ENCODE peak calls at places on chromosomes 4 and X, in nine cellular contexts. S is aorta, Q is psoas muscle, Y is neuronal stem cell, P is choroid plexus epithelial cell, E is stomach, J is astrocyte, C is heart left ventricle, I is fibroblast of lung. O is an unnamed sample.

GRCh38 chrX:16699389-16699788 is 13.1 kb downstream of the CTPS2 start:
- DNase-seq in S (no peak), Q (no peak), Y (no peak), P (no peak), E (no peak), J (no peak), C (no peak), I (no peak), O (no peak)

GRCh38 chr4:8324640-8325239 is 55.2 kb downstream of the HTRA3 start:
- DNase-seq in S (peak; percentile 9), Q (no peak), Y (no peak), P (no peak), E (peak; percentile 9), J (no peak), C (no peak), I (no peak), O (no peak)

GRCh38 chr4:119521306-119521705 is 107.3 kb downstream of the PDE5A start:
- DNase-seq in S (no peak), Q (no peak), Y (no peak), P (no peak), E (no peak), J (no peak), C (no peak), I (no peak), O (no peak)

GRCh38 chr4:149765630-149766029 is 50.0 kb downstream of the IQCM start:
- DNase-seq in S (no peak), Q (no peak), Y (no peak), P (peak; percentile 27), E (no peak), J (peak; percentile 57), C (no peak), I (peak; percentile 58), O (peak; percentile 28)

GRCh38 chr4:6047130-6047673 is 29.0 kb upstream of the C4orf50 start:
- DNase-seq in S (peak; percentile 54), Q (no peak), Y (no peak), P (no peak), E (peak; percentile 34), J (no peak), C (no peak), I (no peak), O (no peak)

GRCh38 chrX:16658284-16658683 is 8.3 kb downstream of the S100G start:
- DNase-seq in S (no peak), Q (no peak), Y (no peak), P (peak; percentile 61), E (no peak), J (peak; percentile 54), C (no peak), I (peak; percentile 24), O (no peak)

GRCh38 chr4:144300616-144301015 is 160.1 kb upstream of the GYPA start:
- DNase-seq in S (no peak), Q (no peak), Y (no peak), P (no peak), E (no peak), J (no peak), C (no peak), I (no peak), O (no peak)

GRCh38 chr4:87679449-87680169 is 29.5 kb downstream of the DMP1 start:
- DNase-seq in S (peak; percentile 82), Q (peak; percentile 53), Y (peak; percentile 75), P (peak; percentile 88), E (no peak), J (peak; percentile 39), C (peak; percentile 58), I (peak; percentile 73), O (peak; percentile 48)

GRCh38 chr4:179353791-179354190 is 1911.6 kb upstream of the AGA start:
- DNase-seq in S (no peak), Q (no peak), Y (no peak), P (no peak), E (no peak), J (peak; percentile 42), C (no peak), I (peak; percentile 8), O (no peak)

GRCh38 chrX:154531626-154532025 is 15.0 kb downstream of the G6PD start:
- DNase-seq in S (peak; percentile 89), Q (no peak), Y (no peak), P (peak; percentile 64), E (no peak), J (peak; percentile 64), C (no peak), I (no peak), O (no peak)

GRCh38 chr4:26176621-26177121 is 144.1 kb upstream of the RBPJ start:
- DNase-seq in S (no peak), Q (no peak), Y (no peak), P (peak; percentile 76), E (no peak), J (peak; percentile 93), C (no peak), I (peak; percentile 80), O (peak; percentile 81)

GRCh38 chr4:86940176-86940575 is 5.4 kb downstream of the AFF1 start:
- DNase-seq in S (no peak), Q (no peak), Y (no peak), P (no peak), E (no peak), J (no peak), C (no peak), I (no peak), O (no peak)

GRCh38 chr4:166146806-166147540 is 273.9 kb downstream of the TLL1 start:
- DNase-seq in S (no peak), Q (no peak), Y (no peak), P (no peak), E (no peak), J (no peak), C (no peak), I (no peak), O (no peak)

GRCh38 chr4:610411-611261 is 14.7 kb upstream of the PDE6B start:
- DNase-seq in S (peak; percentile 62), Q (no peak), Y (no peak), P (peak; percentile 41), E (no peak), J (peak; percentile 33), C (no peak), I (peak; percentile 47), O (peak; percentile 7)

GRCh38 chr4:12875640-12876243 is 608.4 kb downstream of the RAB28 start:
- DNase-seq in S (no peak), Q (no peak), Y (no peak), P (no peak), E (no peak), J (no peak), C (no peak), I (no peak), O (no peak)

GRCh38 chrX:40646489-40647306 is 663 bp downstream of the CXorf38 start:
- DNase-seq in S (peak; percentile 84), Q (peak; percentile 52), Y (peak; percentile 15), P (peak; percentile 39), E (peak; percentile 59), J (no peak), C (peak; percentile 33), I (peak; percentile 11), O (no peak)

GRCh38 chrX:110331444-110332025 is 13.7 kb upstream of the AMMECR1 start:
- DNase-seq in S (no peak), Q (no peak), Y (no peak), P (no peak), E (no peak), J (no peak), C (no peak), I (no peak), O (no peak)

GRCh38 chrX:135463937-135464336 is 42.2 kb downstream of the SMIM10L2A start:
- DNase-seq in S (no peak), Q (no peak), Y (no peak), P (peak; percentile 28), E (no peak), J (no peak), C (no peak), I (peak; percentile 1), O (no peak)

GRCh38 chr4:43351970-43352806 is 459.7 kb downstream of the GRXCR1 start:
- DNase-seq in S (no peak), Q (no peak), Y (no peak), P (no peak), E (no peak), J (no peak), C (no peak), I (no peak), O (peak; percentile 18)

GRCh38 chr4:164188236-164188635 is 565.7 kb upstream of the SMIM31 start:
- DNase-seq in S (peak; percentile 62), Q (no peak), Y (no peak), P (no peak), E (no peak), J (no peak), C (no peak), I (no peak), O (no peak)

GRCh38 chr4:107824367-107825071 is at the start of gene SGMS2:
- DNase-seq in S (peak; percentile 97), Q (peak; percentile 91), Y (peak; percentile 62), P (peak; percentile 81), E (peak; percentile 93), J (peak; percentile 82), C (peak; percentile 86), I (peak; percentile 80), O (peak; percentile 75)
- H3K4me3 ChIP-seq in S (peak within 1 kb of the TSS; percentile 96), Q (peak within 1 kb of the TSS; percentile 90), Y (peak within 1 kb of the TSS; percentile 50), P (peak within 1 kb of the TSS; percentile 78), E (peak within 1 kb of the TSS; percentile 65), J (peak within 1 kb of the TSS; percentile 94), C (peak within 1 kb of the TSS; percentile 91), I (peak within 1 kb of the TSS; percentile 81), O (peak within 1 kb of the TSS; percentile 75)

GRCh38 chrX:129655547-129656248 is 942 bp upstream of the APLN start:
- DNase-seq in S (no peak), Q (no peak), Y (no peak), P (no peak), E (peak; percentile 22), J (no peak), C (no peak), I (no peak), O (no peak)
- H3K4me3 ChIP-seq in S (no peak overlapping the region), Q (no peak overlapping the region), Y (peak overlapping the region; percentile 56), P (no peak overlapping the region), E (no peak overlapping the region), J (no peak overlapping the region), C (peak overlapping the region; percentile 62), I (no peak overlapping the region), O (no peak overlapping the region)

GRCh38 chrX:53320543-53321215 is 39.3 kb upstream of the IQSEC2 start:
- DNase-seq in S (peak; percentile 79), Q (peak; percentile 23), Y (no peak), P (no peak), E (peak; percentile 36), J (no peak), C (no peak), I (no peak), O (no peak)
- H3K4me3 ChIP-seq in S (peak overlapping the region; percentile 71), Q (peak overlapping the region; percentile 68), Y (peak overlapping the region; percentile 43), P (peak overlapping the region; percentile 55), E (peak overlapping the region; percentile 68), J (peak overlapping the region; percentile 54), C (peak overlapping the region; percentile 65), I (peak overlapping the region; percentile 66), O (peak overlapping the region; percentile 54)

DNA sequence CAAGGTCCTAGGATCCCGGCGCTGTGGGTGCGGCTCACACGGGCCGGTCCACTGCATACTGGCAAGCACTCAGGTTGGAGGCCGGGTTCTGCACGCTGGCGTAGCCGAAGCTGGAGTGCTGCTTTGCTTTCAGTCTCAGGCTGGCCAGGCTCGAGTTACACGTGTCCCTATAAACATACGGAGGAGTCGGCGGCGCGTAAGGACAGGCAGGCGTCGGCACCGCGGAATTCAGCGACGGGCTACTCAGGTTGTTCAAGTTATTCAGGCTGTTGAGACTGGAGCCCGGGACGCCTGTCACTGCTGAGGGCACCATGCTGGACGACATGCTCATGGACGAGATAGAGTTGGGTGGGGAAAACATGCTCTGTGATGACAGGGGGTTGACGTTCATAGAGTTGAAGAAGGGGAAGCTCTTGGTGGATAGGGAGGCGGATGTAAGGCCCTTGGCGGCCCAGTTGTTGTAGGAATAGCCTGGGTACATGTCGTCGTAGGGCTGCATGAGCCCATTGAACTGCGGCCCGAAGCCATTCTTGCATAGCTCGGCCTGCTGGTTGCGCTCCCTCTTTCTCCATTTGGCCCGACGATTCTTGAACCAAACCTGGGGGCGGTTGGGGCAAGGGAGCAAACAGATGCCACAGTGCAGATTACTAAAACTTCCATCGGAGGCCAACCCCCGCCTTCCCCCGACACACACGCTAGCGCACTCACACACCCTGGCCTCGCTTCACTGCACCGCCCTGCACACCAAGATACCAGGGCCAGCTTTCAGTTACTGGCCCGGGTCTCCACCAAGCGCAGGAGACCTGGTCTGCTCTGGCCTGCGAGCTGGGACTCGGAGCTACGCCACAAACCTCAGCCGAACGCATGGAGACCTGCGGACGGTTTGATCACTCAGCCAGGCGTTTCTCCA is 4.5 kb downstream of the PITX2 start:
- DNase-seq in S (peak; percentile 67), Q (peak; percentile 79), Y (peak; percentile 70), P (no peak), E (no peak), J (no peak), C (no peak), I (no peak), O (no peak)
- H3K4me3 ChIP-seq in S (no peak overlapping the region), Q (peak overlapping the region; percentile 75), Y (no peak overlapping the region), P (no peak overlapping the region), E (peak overlapping the region; percentile 15), J (no peak overlapping the region), C (no peak overlapping the region), I (no peak overlapping the region), O (no peak overlapping the region)